ENCODE peak calls at places on chromosomes 3 and 15, in seven cellular contexts. C, R, L, D, E, V and M are unnamed samples.

GRCh38 chr3:15983232-15983631 is 185.5 kb upstream of the ANKRD28 start:
- DNase-seq in V (no peak), C (no peak), L (no peak), R (no peak), E (no peak), D (no peak), M (no peak)

GRCh38 chr3:50444213-50444612 is 59.2 kb downstream of the CACNA2D2 start:
- DNase-seq in D (no peak), C (no peak), L (no peak), V (no peak), R (no peak), E (no peak), M (no peak)

GRCh38 chr15:58852347-58852746 is 81.1 kb downstream of the SLTM start:
- DNase-seq in C (no peak), R (no peak), V (no peak), L (no peak), E (no peak), D (no peak), M (no peak)

GRCh38 chr3:63857311-63857710 is 6.3 kb downstream of the THOC7 start:
- DNase-seq in R (no peak), E (no peak), V (no peak), C (no peak), L (no peak), D (no peak), M (no peak)

GRCh38 chr3:172334743-172335142 is 113.5 kb downstream of the GHSR start:
- DNase-seq in C (no peak), R (no peak), L (no peak), E (no peak), D (no peak), V (no peak), M (no peak)

GRCh38 chr3:108130705-108131104 is 39.9 kb upstream of the CD47 start:
- DNase-seq in V (no peak), L (no peak), D (no peak), C (no peak), E (no peak), R (no peak), M (no peak)

GRCh38 chr3:16820485-16820884 is 64.3 kb upstream of the PLCL2 start:
- DNase-seq in V (no peak), D (no peak), L (no peak), R (no peak), C (no peak), E (no peak), M (no peak)

GRCh38 chr3:60316121-60316783 is 935.0 kb downstream of the FHIT start:
- DNase-seq in C (no peak), L (no peak), D (no peak), R (no peak), E (no peak), V (no peak), M (no peak)

GRCh38 chr15:66630801-66631351 is 65.1 kb upstream of the LCTL start:
- DNase-seq in R (peak; percentile 78), L (no peak), V (no peak), D (no peak), E (no peak), C (no peak), M (no peak)

GRCh38 chr15:41939986-41940385 is 32.4 kb downstream of the EHD4 start:
- DNase-seq in L (no peak), E (no peak), D (no peak), R (no peak), C (no peak), V (no peak), M (no peak)

GRCh38 chr15:80951941-80952340 is 37.7 kb downstream of the MESD start:
- DNase-seq in V (no peak), E (no peak), L (no peak), D (no peak), R (no peak), C (no peak), M (no peak)

GRCh38 chr3:129226374-129226773 is 23.0 kb upstream of the COPG1 start:
- DNase-seq in D (peak; percentile 90), C (no peak), E (peak; percentile 85), L (peak; percentile 64), V (peak; percentile 65), R (no peak), M (no peak)

GRCh38 chr3:57382933-57383332 is 90.4 kb upstream of the ASB14 start:
- DNase-seq in V (no peak), L (no peak), C (no peak), E (no peak), R (no peak), D (no peak), M (no peak)

GRCh38 chr15:68176601-68177000 is 28.5 kb downstream of the CALML4 start:
- DNase-seq in R (no peak), C (no peak), L (no peak), E (no peak), V (no peak), D (no peak), M (no peak)

GRCh38 chr3:149342413-149343340 is 9.2 kb upstream of the TM4SF18 start:
- DNase-seq in L (no peak), E (no peak), R (no peak), V (no peak), C (no peak), D (no peak), M (no peak)

GRCh38 chr15:40845511-40846284 is 1.9 kb downstream of the SPINT1 start:
- DNase-seq in L (peak; percentile 91), C (no peak), R (no peak), E (no peak), D (peak; percentile 76), V (peak; percentile 87), M (no peak)

GRCh38 chr15:55654541-55654940 is 66.4 kb upstream of the PYGO1 start:
- DNase-seq in R (no peak), D (no peak), E (no peak), C (no peak), V (no peak), L (no peak), M (no peak)
- H3K27ac ChIP-seq in R (peak overlapping the region; percentile 37), D (no peak overlapping the region), E (no peak overlapping the region), C (no peak overlapping the region), V (no peak overlapping the region), L (no peak overlapping the region), M (no peak overlapping the region)

DNA sequence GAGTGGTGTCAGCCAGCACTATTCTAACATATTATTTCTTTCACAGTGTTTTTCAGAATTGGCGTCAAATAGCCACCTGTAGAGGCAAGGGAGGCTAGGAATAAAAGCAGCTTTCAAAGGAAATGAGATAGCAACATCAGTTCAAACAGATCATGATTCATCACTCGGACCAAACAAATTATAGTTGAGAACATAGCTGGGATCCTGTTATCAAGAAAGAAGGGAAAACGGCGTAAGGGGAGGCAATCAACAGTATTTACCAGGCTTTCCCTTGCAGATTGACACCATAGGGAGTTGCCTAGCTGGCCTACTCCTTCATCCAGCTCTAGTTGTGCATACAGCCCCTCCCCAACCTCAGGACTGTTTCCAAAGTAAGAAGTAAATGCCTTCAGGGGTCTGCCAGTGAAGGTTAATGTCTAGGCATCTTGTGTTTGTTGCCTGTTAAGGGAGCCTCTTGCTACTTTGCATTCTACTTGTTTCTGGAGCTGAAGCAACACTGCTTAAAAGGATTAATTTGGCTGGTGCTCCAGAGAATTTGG is 286.5 kb downstream of the NSUN3 start:
- DNase-seq in D (no peak), E (no peak), C (no peak), L (no peak), R (no peak), V (no peak), M (no peak)
- H3K4me3 ChIP-seq in D (no peak overlapping the region), E (no peak overlapping the region), C (no peak overlapping the region), L (no peak overlapping the region), R (no peak overlapping the region), V (no peak overlapping the region), M (no peak overlapping the region)

DNA sequence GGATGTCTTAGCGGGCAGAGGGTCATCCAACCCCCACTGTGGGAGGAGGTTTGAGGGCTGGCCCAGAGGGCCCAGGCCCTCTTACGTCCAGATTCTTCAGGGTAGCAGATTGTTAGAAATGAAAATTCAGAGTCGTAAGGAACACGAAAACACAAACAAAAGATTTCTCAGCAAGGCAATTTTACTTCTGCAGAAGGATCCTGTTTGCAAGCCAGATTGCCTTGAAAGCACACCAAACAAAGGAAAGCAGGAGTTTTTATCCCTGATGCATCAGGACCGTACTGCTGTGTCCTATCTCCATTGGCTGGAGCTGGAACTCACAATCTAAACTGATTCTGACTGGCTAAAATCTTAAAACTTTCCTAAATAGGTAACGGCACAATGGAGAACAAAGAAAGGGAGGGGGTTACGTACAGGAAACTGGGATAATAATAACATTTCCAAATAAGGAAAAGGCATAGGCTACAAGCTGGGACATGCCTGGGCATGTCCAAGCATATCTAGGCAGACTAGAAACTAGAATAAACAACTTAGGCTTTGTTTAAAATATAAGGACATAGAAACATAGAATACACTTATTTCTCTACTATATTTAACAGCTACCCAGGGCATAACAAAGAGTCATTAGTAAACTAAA is 97.3 kb upstream of the C2CD4B start:
- DNase-seq in L (no peak), V (no peak), C (no peak), R (no peak), D (no peak), E (no peak), M (no peak)
- H3K9me3 ChIP-seq in L (no peaks in the 10 kb centered on the region), V (peaks cover 19% of the 10 kb centered on the region), C (no peaks in the 10 kb centered on the region), R (no peaks in the 10 kb centered on the region), D (peaks cover 10% of the 10 kb centered on the region), E (peaks cover 49% of the 10 kb centered on the region), M (no peaks in the 10 kb centered on the region)

GRCh38 chr15:57320543-57321220 is 55.6 kb upstream of the CGNL1 start:
- DNase-seq in C (no peak), E (no peak), D (no peak), V (no peak), L (no peak), R (no peak), M (no peak)
- H3K27ac ChIP-seq in C (no peak overlapping the region), E (peak overlapping the region; percentile 63), D (no peak overlapping the region), V (no peak overlapping the region), L (no peak overlapping the region), R (no peak overlapping the region), M (no peak overlapping the region)

DNA sequence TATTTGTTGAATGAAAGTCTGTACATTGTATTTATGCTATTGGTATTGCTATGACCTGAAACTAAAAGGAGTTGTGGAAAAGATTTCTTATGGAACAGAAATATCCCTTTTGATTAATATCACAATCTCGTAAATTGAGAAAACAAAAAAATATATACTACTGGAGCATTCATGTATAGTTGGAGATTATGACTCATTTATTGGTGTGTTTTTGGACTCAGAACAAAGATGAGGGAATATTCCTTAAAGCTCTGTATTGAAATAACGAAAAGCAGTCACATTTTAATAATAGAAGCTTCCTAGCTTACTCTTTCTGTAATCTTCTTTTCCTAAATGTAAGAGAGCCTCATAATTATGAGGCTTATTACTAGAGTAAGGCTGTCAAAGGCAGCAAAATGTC is 14.3 kb downstream of the CTNNB1 start:
- DNase-seq in L (no peak), D (no peak), C (no peak), E (no peak), V (no peak), R (no peak), M (no peak)
- H3K4me3 ChIP-seq in L (no peak overlapping the region), D (no peak overlapping the region), C (no peak overlapping the region), E (no peak overlapping the region), V (no peak overlapping the region), R (no peak overlapping the region), M (no peak overlapping the region)

GRCh38 chr3:109774108-109774507 is 436.8 kb upstream of the DPPA4 start:
- DNase-seq in C (no peak), V (no peak), D (no peak), R (no peak), L (no peak), E (no peak), M (no peak)
- H3K9me3 ChIP-seq in C (no peaks in the 10 kb centered on the region), V (no peaks in the 10 kb centered on the region), D (no peaks in the 10 kb centered on the region), R (no peaks in the 10 kb centered on the region), L (no peaks in the 10 kb centered on the region), E (peaks cover 23% of the 10 kb centered on the region), M (no peaks in the 10 kb centered on the region)